ENCODE peak calls at places on chromosomes 1 and 21, in five cellular contexts. One of them, this sample, is unnamed.

GRCh38 chr1:153375511-153375910 is at the start of gene S100A12:
- DNase-seq in stomach: no peak
- DNase-seq in adrenal gland: peak; percentile 61
- DNase-seq in body of pancreas: no peak
- DNase-seq in uterus: no peak
- DNase-seq in this sample: peak; percentile 30

GRCh38 chr1:43348809-43349593 is 9.8 kb upstream of the CDC20 start:
- DNase-seq in stomach: peak; percentile 96
- DNase-seq in adrenal gland: peak; percentile 89
- DNase-seq in body of pancreas: peak; percentile 96
- DNase-seq in uterus: peak; percentile 85
- DNase-seq in this sample: peak; percentile 77

GRCh38 chr21:42781150-42781980 is 98.0 kb downstream of the WDR4 start:
- DNase-seq in stomach: peak; percentile 34
- DNase-seq in adrenal gland: no peak
- DNase-seq in body of pancreas: peak; percentile 49
- DNase-seq in uterus: no peak
- DNase-seq in this sample: no peak

GRCh38 chr1:207845109-207845508 is 65.8 kb downstream of the CD34 start:
- DNase-seq in stomach: no peak
- DNase-seq in adrenal gland: no peak
- DNase-seq in body of pancreas: peak; percentile 35
- DNase-seq in uterus: no peak
- DNase-seq in this sample: no peak

GRCh38 chr1:234841710-234842231 is 231.8 kb upstream of the IRF2BP2 start:
- DNase-seq in stomach: no peak
- DNase-seq in adrenal gland: peak; percentile 74
- DNase-seq in body of pancreas: no peak
- DNase-seq in uterus: no peak
- DNase-seq in this sample: no peak

GRCh38 chr1:1135339-1136111 is 19.6 kb upstream of the C1orf159 start:
- DNase-seq in stomach: no peak
- DNase-seq in adrenal gland: no peak
- DNase-seq in body of pancreas: no peak
- DNase-seq in uterus: no peak
- DNase-seq in this sample: no peak

GRCh38 chr1:30777906-30778155 is 20.3 kb upstream of the LAPTM5 start:
- DNase-seq in stomach: no peak
- DNase-seq in adrenal gland: no peak
- DNase-seq in body of pancreas: no peak
- DNase-seq in uterus: no peak
- DNase-seq in this sample: no peak

GRCh38 chr1:205059660-205060059 is 16.6 kb downstream of the CNTN2 start:
- DNase-seq in stomach: no peak
- DNase-seq in adrenal gland: no peak
- DNase-seq in body of pancreas: no peak
- DNase-seq in uterus: no peak
- DNase-seq in this sample: no peak

GRCh38 chr21:45290948-45291612 is 3.4 kb upstream of the POFUT2 start:
- DNase-seq in stomach: peak; percentile 26
- DNase-seq in adrenal gland: peak; percentile 55
- DNase-seq in body of pancreas: no peak
- DNase-seq in uterus: no peak
- DNase-seq in this sample: no peak

GRCh38 chr1:87197156-87197555 is 131.5 kb upstream of the LMO4 start:
- DNase-seq in stomach: no peak
- DNase-seq in adrenal gland: no peak
- DNase-seq in body of pancreas: no peak
- DNase-seq in uterus: no peak
- DNase-seq in this sample: no peak

DNA sequence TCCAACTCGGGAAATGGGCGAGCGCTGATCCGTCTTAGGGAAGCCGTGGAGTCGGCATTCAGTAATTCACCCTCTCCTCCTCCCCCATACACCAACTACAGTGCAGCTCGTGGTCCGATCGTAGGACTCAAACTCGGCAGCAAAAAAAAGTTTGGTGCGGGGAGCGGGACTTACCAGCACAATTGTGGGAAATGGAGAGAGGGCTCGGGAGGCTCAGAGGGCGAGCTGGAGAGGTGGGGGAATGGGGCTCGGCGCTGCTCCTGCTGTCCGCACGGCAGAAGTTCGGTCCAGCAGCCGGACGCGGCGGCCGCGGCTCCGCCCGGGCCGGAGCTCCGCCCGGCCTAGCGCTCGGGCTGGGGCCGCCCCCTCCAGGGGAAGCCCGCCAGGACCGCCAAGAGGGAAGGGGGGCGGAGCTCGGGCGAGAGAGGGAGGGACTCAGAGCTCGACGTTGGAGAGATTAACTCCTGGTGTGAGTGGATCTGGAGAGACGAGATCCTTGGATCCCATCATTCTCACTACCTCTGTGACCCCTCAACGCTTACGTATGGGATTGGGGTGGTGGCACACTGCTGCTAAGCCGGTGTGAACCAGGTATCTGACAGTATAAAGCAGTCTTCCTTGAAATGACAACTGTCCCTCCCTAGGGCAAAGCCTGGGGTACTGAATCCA is 744 bp upstream of the PIAS3 start:
- DNase-seq in stomach: peak; percentile 94
- DNase-seq in adrenal gland: peak; percentile 90
- DNase-seq in body of pancreas: peak; percentile 93
- DNase-seq in uterus: peak; percentile 94
- DNase-seq in this sample: peak; percentile 90
- TF ChIP-seq POLR2A in stomach: no peak
- TF ChIP-seq POLR2A in adrenal gland: peak; percentile 45
- TF ChIP-seq POLR2A in body of pancreas: peak; percentile 75
- TF ChIP-seq POLR2A in uterus: peak; percentile 88
- TF ChIP-seq POLR2A in this sample: peak; percentile 84

GRCh38 chr1:85707990-85708825 is at the start of gene ZNHIT6:
- DNase-seq in stomach: peak; percentile 91
- DNase-seq in adrenal gland: peak; percentile 94
- DNase-seq in body of pancreas: peak; percentile 93
- DNase-seq in uterus: peak; percentile 86
- DNase-seq in this sample: peak; percentile 74
- TF ChIP-seq POLR2A in stomach: no peak
- TF ChIP-seq POLR2A in adrenal gland: no peak
- TF ChIP-seq POLR2A in body of pancreas: peak; percentile 47
- TF ChIP-seq POLR2A in uterus: no peak
- TF ChIP-seq POLR2A in this sample: peak; percentile 80

DNA sequence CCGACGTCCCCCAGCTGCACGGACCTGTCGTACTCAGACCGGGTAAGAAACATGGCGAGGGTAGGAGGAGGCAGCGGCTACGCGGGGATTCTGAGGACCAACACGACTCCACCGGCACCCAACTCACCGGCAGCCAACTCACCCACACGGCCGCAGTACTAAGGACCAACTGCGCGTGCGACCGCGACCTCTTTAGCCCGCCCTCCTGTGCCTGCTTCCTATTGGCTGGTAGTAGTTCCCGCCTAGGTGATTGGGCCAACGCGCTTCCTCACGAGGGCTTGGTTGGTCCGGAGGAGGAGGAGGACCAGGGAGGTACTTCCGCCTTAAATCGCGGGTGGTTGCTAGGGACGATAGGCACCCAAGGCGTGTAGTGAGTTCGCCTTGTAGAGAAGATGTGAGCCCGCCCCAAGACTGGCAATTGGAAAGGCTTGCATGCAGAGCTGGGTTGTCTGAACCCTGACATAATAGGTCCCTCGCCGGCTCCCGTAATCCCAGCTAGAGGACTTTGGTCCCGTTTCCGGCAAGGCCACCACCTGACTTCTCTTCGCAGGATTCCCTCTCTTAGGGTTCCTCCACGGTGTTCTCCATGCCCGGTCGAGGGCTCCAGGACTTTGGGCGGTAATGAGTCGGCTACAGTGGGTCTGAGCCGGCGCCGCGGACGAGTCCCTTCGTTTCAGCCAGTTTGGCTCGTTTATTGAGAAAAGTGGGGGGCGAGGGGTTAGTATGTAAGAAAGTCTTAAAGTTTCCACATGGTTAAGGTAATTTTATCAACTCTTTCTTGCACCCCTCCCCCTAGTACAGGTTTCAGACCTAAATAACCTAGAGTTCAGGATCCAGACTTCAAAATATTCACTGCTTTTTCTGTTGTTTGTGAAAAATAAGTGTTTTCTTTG is at the start of gene PSMA5:
- DNase-seq in stomach: peak; percentile 97
- DNase-seq in adrenal gland: peak; percentile 99
- DNase-seq in body of pancreas: peak; percentile 96
- DNase-seq in uterus: peak; percentile 97
- DNase-seq in this sample: peak; percentile 87
- TF ChIP-seq POLR2A in stomach: no peak
- TF ChIP-seq POLR2A in adrenal gland: peak; percentile 72
- TF ChIP-seq POLR2A in body of pancreas: peak; percentile 62
- TF ChIP-seq POLR2A in uterus: peak; percentile 71
- TF ChIP-seq POLR2A in this sample: peak; percentile 90

GRCh38 chr1:93448292-93448982 is 519 bp downstream of the FNBP1L start:
- DNase-seq in stomach: peak; percentile 56
- DNase-seq in adrenal gland: peak; percentile 46
- DNase-seq in body of pancreas: peak; percentile 58
- DNase-seq in uterus: peak; percentile 60
- DNase-seq in this sample: peak; percentile 36

GRCh38 chr1:93448983-93449805 is 1.3 kb downstream of the FNBP1L start:
- DNase-seq in stomach: peak; percentile 56
- DNase-seq in adrenal gland: no peak
- DNase-seq in body of pancreas: peak; percentile 48
- DNase-seq in uterus: no peak
- DNase-seq in this sample: no peak

GRCh38 chr1:93446837-93447451 is 974 bp upstream of the FNBP1L start:
- DNase-seq in stomach: peak; percentile 79
- DNase-seq in adrenal gland: peak; percentile 31
- DNase-seq in body of pancreas: peak; percentile 83
- DNase-seq in uterus: peak; percentile 31
- DNase-seq in this sample: no peak

GRCh38 chr1:93450331-93450730 is 2.4 kb downstream of the FNBP1L start:
- DNase-seq in stomach: no peak
- DNase-seq in adrenal gland: no peak
- DNase-seq in body of pancreas: no peak
- DNase-seq in uterus: no peak
- DNase-seq in this sample: no peak

GRCh38 chr1:93447481-93448291 is at the start of gene FNBP1L:
- DNase-seq in stomach: peak; percentile 81
- DNase-seq in adrenal gland: peak; percentile 72
- DNase-seq in body of pancreas: peak; percentile 85
- DNase-seq in uterus: peak; percentile 72
- DNase-seq in this sample: peak; percentile 78
- TF ChIP-seq POLR2A in stomach: no peak
- TF ChIP-seq POLR2A in adrenal gland: no peak
- TF ChIP-seq POLR2A in body of pancreas: peak; percentile 65
- TF ChIP-seq POLR2A in uterus: peak; percentile 70
- TF ChIP-seq POLR2A in this sample: peak; percentile 56

GRCh38 chr1:34916104-34916503 is 13.3 kb downstream of the DLGAP3 start:
- DNase-seq in stomach: no peak
- DNase-seq in adrenal gland: no peak
- DNase-seq in body of pancreas: no peak
- DNase-seq in uterus: no peak
- DNase-seq in this sample: no peak

GRCh38 chr1:34911465-34911864 is 18.0 kb downstream of the DLGAP3 start:
- DNase-seq in stomach: no peak
- DNase-seq in adrenal gland: no peak
- DNase-seq in body of pancreas: no peak
- DNase-seq in uterus: no peak
- DNase-seq in this sample: no peak

GRCh38 chr1:34915521-34915920 is 13.9 kb downstream of the DLGAP3 start:
- DNase-seq in stomach: no peak
- DNase-seq in adrenal gland: no peak
- DNase-seq in body of pancreas: no peak
- DNase-seq in uterus: no peak
- DNase-seq in this sample: no peak

GRCh38 chr1:34917017-34917416 is 12.4 kb downstream of the DLGAP3 start:
- DNase-seq in stomach: no peak
- DNase-seq in adrenal gland: no peak
- DNase-seq in body of pancreas: no peak
- DNase-seq in uterus: no peak
- DNase-seq in this sample: no peak

GRCh38 chr1:34914958-34915357 is 14.5 kb downstream of the DLGAP3 start:
- DNase-seq in stomach: no peak
- DNase-seq in adrenal gland: no peak
- DNase-seq in body of pancreas: no peak
- DNase-seq in uterus: no peak
- DNase-seq in this sample: no peak
- TF ChIP-seq POLR2A in stomach: no peak
- TF ChIP-seq POLR2A in adrenal gland: no peak
- TF ChIP-seq POLR2A in body of pancreas: no peak
- TF ChIP-seq POLR2A in uterus: no peak
- TF ChIP-seq POLR2A in this sample: no peak

DNA sequence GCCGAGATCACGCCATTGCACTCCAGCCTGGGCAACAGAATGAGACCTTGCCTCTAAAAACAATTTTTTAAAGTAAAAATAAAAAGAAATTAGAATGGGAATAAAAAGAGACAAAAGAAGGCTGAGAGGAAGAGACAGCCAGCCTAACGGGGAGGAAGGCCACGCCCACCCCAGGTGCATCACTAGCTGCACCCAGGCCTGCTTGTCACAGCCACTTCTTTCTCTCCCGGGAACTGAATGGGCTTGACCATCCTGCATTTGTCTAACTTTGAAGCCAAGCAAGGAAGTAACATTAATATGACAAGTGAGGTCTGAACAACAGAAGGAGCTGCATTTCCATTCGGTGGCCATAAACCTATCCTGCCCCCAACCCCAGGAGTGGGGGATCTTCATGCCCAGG is 20.8 kb upstream of the EFNA1 start:
- DNase-seq in stomach: no peak
- DNase-seq in adrenal gland: no peak
- DNase-seq in body of pancreas: no peak
- DNase-seq in uterus: no peak
- DNase-seq in this sample: no peak
- TF ChIP-seq POLR2A in stomach: no peak
- TF ChIP-seq POLR2A in adrenal gland: no peak
- TF ChIP-seq POLR2A in body of pancreas: no peak
- TF ChIP-seq POLR2A in uterus: no peak
- TF ChIP-seq POLR2A in this sample: no peak